ENCODE peak calls at places on chromosomes 11 and 22, in nine cellular contexts. One of them, this sample, is unnamed.

GRCh38 chr11:126310229-126310991 is 6.5 kb downstream of the DCPS start:
- DNase-seq in mesendoderm: peak
- DNase-seq in activated CD4-positive, alpha-beta T cell treated with anti-CD3 and anti-CD28 coated beads, Interleukin-2, amount 50 U/mL, for 1 hour: peak
- DNase-seq in nucleus accumbens: peak
- DNase-seq in neuronal stem cell: peak
- DNase-seq in germinal center: peak
- DNase-seq in RCC 7860: peak
- DNase-seq in iris pigment epithelial cell: peak
- DNase-seq in endodermal cell: peak
- DNase-seq in this sample: peak

GRCh38 chr11:102798012-102798746 is at the start of gene MMP1:
- DNase-seq in RCC 7860: peak
- DNase-seq in neuronal stem cell: no peak
- DNase-seq in endodermal cell: no peak
- DNase-seq in activated CD4-positive, alpha-beta T cell treated with anti-CD3 and anti-CD28 coated beads, Interleukin-2, amount 50 U/mL, for 1 hour: no peak
- DNase-seq in mesendoderm: no peak
- DNase-seq in germinal center: no peak
- DNase-seq in iris pigment epithelial cell: peak
- DNase-seq in nucleus accumbens: no peak
- DNase-seq in this sample: no peak

GRCh38 chr11:75371930-75372876 is 20.7 kb upstream of the ARRB1 start:
- DNase-seq in activated CD4-positive, alpha-beta T cell treated with anti-CD3 and anti-CD28 coated beads, Interleukin-2, amount 50 U/mL, for 1 hour: no peak
- DNase-seq in endodermal cell: no peak
- DNase-seq in neuronal stem cell: no peak
- DNase-seq in germinal center: no peak
- DNase-seq in RCC 7860: no peak
- DNase-seq in iris pigment epithelial cell: peak
- DNase-seq in mesendoderm: no peak
- DNase-seq in nucleus accumbens: no peak
- DNase-seq in this sample: no peak

GRCh38 chr11:11786771-11787170 is 55.0 kb upstream of the USP47 start:
- DNase-seq in mesendoderm: peak
- DNase-seq in nucleus accumbens: no peak
- DNase-seq in activated CD4-positive, alpha-beta T cell treated with anti-CD3 and anti-CD28 coated beads, Interleukin-2, amount 50 U/mL, for 1 hour: no peak
- DNase-seq in iris pigment epithelial cell: peak
- DNase-seq in RCC 7860: peak
- DNase-seq in neuronal stem cell: no peak
- DNase-seq in endodermal cell: peak
- DNase-seq in germinal center: no peak
- DNase-seq in this sample: peak

GRCh38 chr11:85815186-85815911 is 4.4 kb upstream of the SYTL2 start:
- DNase-seq in germinal center: no peak
- DNase-seq in neuronal stem cell: no peak
- DNase-seq in endodermal cell: no peak
- DNase-seq in nucleus accumbens: no peak
- DNase-seq in iris pigment epithelial cell: peak
- DNase-seq in mesendoderm: no peak
- DNase-seq in activated CD4-positive, alpha-beta T cell treated with anti-CD3 and anti-CD28 coated beads, Interleukin-2, amount 50 U/mL, for 1 hour: no peak
- DNase-seq in RCC 7860: peak
- DNase-seq in this sample: no peak

GRCh38 chr11:1652778-1653540 is 23.4 kb downstream of the KRTAP5-5 start:
- DNase-seq in RCC 7860: peak
- DNase-seq in nucleus accumbens: peak
- DNase-seq in mesendoderm: peak
- DNase-seq in germinal center: peak
- DNase-seq in endodermal cell: peak
- DNase-seq in neuronal stem cell: peak
- DNase-seq in activated CD4-positive, alpha-beta T cell treated with anti-CD3 and anti-CD28 coated beads, Interleukin-2, amount 50 U/mL, for 1 hour: peak
- DNase-seq in iris pigment epithelial cell: peak
- DNase-seq in this sample: peak

GRCh38 chr11:19713221-19714092 is 820 bp downstream of the NAV2 start:
- DNase-seq in endodermal cell: peak
- DNase-seq in neuronal stem cell: no peak
- DNase-seq in activated CD4-positive, alpha-beta T cell treated with anti-CD3 and anti-CD28 coated beads, Interleukin-2, amount 50 U/mL, for 1 hour: no peak
- DNase-seq in iris pigment epithelial cell: peak
- DNase-seq in nucleus accumbens: peak
- DNase-seq in RCC 7860: no peak
- DNase-seq in mesendoderm: peak
- DNase-seq in germinal center: no peak
- DNase-seq in this sample: no peak

GRCh38 chr11:62545437-62546243 is 966 bp downstream of the AHNAK start:
- DNase-seq in activated CD4-positive, alpha-beta T cell treated with anti-CD3 and anti-CD28 coated beads, Interleukin-2, amount 50 U/mL, for 1 hour: peak
- DNase-seq in neuronal stem cell: peak
- DNase-seq in nucleus accumbens: peak
- DNase-seq in mesendoderm: peak
- DNase-seq in germinal center: no peak
- DNase-seq in RCC 7860: peak
- DNase-seq in iris pigment epithelial cell: peak
- DNase-seq in endodermal cell: peak
- DNase-seq in this sample: peak

GRCh38 chr22:29145321-29146072 is 60.2 kb upstream of the EMID1 start:
- DNase-seq in iris pigment epithelial cell: no peak
- DNase-seq in neuronal stem cell: no peak
- DNase-seq in germinal center: no peak
- DNase-seq in nucleus accumbens: no peak
- DNase-seq in RCC 7860: no peak
- DNase-seq in endodermal cell: no peak
- DNase-seq in activated CD4-positive, alpha-beta T cell treated with anti-CD3 and anti-CD28 coated beads, Interleukin-2, amount 50 U/mL, for 1 hour: no peak
- DNase-seq in mesendoderm: no peak
- DNase-seq in this sample: no peak

GRCh38 chr11:76592961-76593360 is 77.6 kb downstream of the LRRC32 start:
- DNase-seq in endodermal cell: no peak
- DNase-seq in iris pigment epithelial cell: no peak
- DNase-seq in nucleus accumbens: no peak
- DNase-seq in germinal center: no peak
- DNase-seq in mesendoderm: no peak
- DNase-seq in neuronal stem cell: no peak
- DNase-seq in RCC 7860: no peak
- DNase-seq in activated CD4-positive, alpha-beta T cell treated with anti-CD3 and anti-CD28 coated beads, Interleukin-2, amount 50 U/mL, for 1 hour: no peak
- DNase-seq in this sample: no peak

GRCh38 chr11:46120711-46121327 is 435 bp downstream of the PHF21A start:
- DNase-seq in activated CD4-positive, alpha-beta T cell treated with anti-CD3 and anti-CD28 coated beads, Interleukin-2, amount 50 U/mL, for 1 hour: peak
- DNase-seq in mesendoderm: peak
- DNase-seq in endodermal cell: peak
- DNase-seq in nucleus accumbens: peak
- DNase-seq in iris pigment epithelial cell: peak
- DNase-seq in germinal center: peak
- DNase-seq in RCC 7860: peak
- DNase-seq in neuronal stem cell: peak
- DNase-seq in this sample: peak

GRCh38 chr11:100830978-100831732 is 144.1 kb downstream of the ARHGAP42 start:
- DNase-seq in nucleus accumbens: no peak
- DNase-seq in iris pigment epithelial cell: peak
- DNase-seq in RCC 7860: peak
- DNase-seq in mesendoderm: no peak
- DNase-seq in neuronal stem cell: no peak
- DNase-seq in germinal center: no peak
- DNase-seq in activated CD4-positive, alpha-beta T cell treated with anti-CD3 and anti-CD28 coated beads, Interleukin-2, amount 50 U/mL, for 1 hour: no peak
- DNase-seq in endodermal cell: no peak
- DNase-seq in this sample: no peak

GRCh38 chr22:31945478-31945815 is 1.1 kb downstream of the YWHAH start:
- DNase-seq in germinal center: peak
- DNase-seq in neuronal stem cell: no peak
- DNase-seq in activated CD4-positive, alpha-beta T cell treated with anti-CD3 and anti-CD28 coated beads, Interleukin-2, amount 50 U/mL, for 1 hour: no peak
- DNase-seq in mesendoderm: no peak
- DNase-seq in iris pigment epithelial cell: no peak
- DNase-seq in RCC 7860: no peak
- DNase-seq in nucleus accumbens: no peak
- DNase-seq in endodermal cell: no peak
- DNase-seq in this sample: no peak

GRCh38 chr22:36510966-36511881 is 4.4 kb upstream of the FOXRED2 start:
- DNase-seq in mesendoderm: peak
- DNase-seq in activated CD4-positive, alpha-beta T cell treated with anti-CD3 and anti-CD28 coated beads, Interleukin-2, amount 50 U/mL, for 1 hour: peak
- DNase-seq in nucleus accumbens: no peak
- DNase-seq in iris pigment epithelial cell: peak
- DNase-seq in germinal center: peak
- DNase-seq in endodermal cell: peak
- DNase-seq in neuronal stem cell: no peak
- DNase-seq in RCC 7860: peak
- DNase-seq in this sample: peak

GRCh38 chr11:67277231-67277961 is 11.1 kb downstream of the GRK2 start:
- DNase-seq in endodermal cell: peak
- DNase-seq in activated CD4-positive, alpha-beta T cell treated with anti-CD3 and anti-CD28 coated beads, Interleukin-2, amount 50 U/mL, for 1 hour: peak
- DNase-seq in mesendoderm: peak
- DNase-seq in iris pigment epithelial cell: peak
- DNase-seq in neuronal stem cell: no peak
- DNase-seq in RCC 7860: no peak
- DNase-seq in nucleus accumbens: peak
- DNase-seq in germinal center: peak
- DNase-seq in this sample: peak

GRCh38 chr11:102476812-102477211 is 24.2 kb upstream of the TMEM123 start:
- DNase-seq in RCC 7860: peak
- DNase-seq in neuronal stem cell: no peak
- DNase-seq in activated CD4-positive, alpha-beta T cell treated with anti-CD3 and anti-CD28 coated beads, Interleukin-2, amount 50 U/mL, for 1 hour: peak
- DNase-seq in iris pigment epithelial cell: peak
- DNase-seq in endodermal cell: no peak
- DNase-seq in germinal center: no peak
- DNase-seq in nucleus accumbens: no peak
- DNase-seq in mesendoderm: no peak
- DNase-seq in this sample: peak

GRCh38 chr11:122248130-122248529 is 132.1 kb upstream of the BLID start:
- DNase-seq in mesendoderm: no peak
- DNase-seq in germinal center: no peak
- DNase-seq in iris pigment epithelial cell: no peak
- DNase-seq in activated CD4-positive, alpha-beta T cell treated with anti-CD3 and anti-CD28 coated beads, Interleukin-2, amount 50 U/mL, for 1 hour: no peak
- DNase-seq in neuronal stem cell: no peak
- DNase-seq in endodermal cell: no peak
- DNase-seq in RCC 7860: no peak
- DNase-seq in nucleus accumbens: no peak
- DNase-seq in this sample: no peak

This sample was measured in iPS-NIHi11.